ENCODE peak calls at places on chromosomes 3 and 15, in four cellular contexts. D is endodermal cell, X is heart left ventricle, K is right cardiac atrium. J is an unnamed sample.

GRCh38 chr3:13598926-13599886 is 50.3 kb downstream of the FBLN2 start:
- DNase-seq in X (no peak), K (no peak), D (peak; percentile 83), J (no peak)

GRCh38 chr3:176951586-176952292 is 245.5 kb downstream of the TBL1XR1 start:
- DNase-seq in D (no peak), X (no peak), K (no peak), J (no peak)

GRCh38 chr3:37626722-37627565 is 234.7 kb upstream of the CTDSPL start:
- DNase-seq in D (no peak), K (no peak), X (no peak), J (no peak)

GRCh38 chr3:37447732-37448131 is 273.4 kb upstream of the LRRFIP2 start:
- DNase-seq in X (no peak), D (no peak), K (no peak), J (no peak)

GRCh38 chr15:38017721-38018120 is 83.3 kb downstream of the TMCO5A start:
- DNase-seq in D (no peak), K (no peak), X (no peak), J (no peak)

GRCh38 chr3:109257269-109257668 is 59.0 kb downstream of the DPPA2 start:
- DNase-seq in K (no peak), X (no peak), D (no peak), J (no peak)

GRCh38 chr3:4746241-4746958 is 232.8 kb upstream of the BHLHE40 start:
- DNase-seq in K (no peak), X (no peak), D (no peak), J (no peak)

GRCh38 chr3:140736863-140737460 is 59.1 kb downstream of the TRIM42 start:
- DNase-seq in K (peak; percentile 73), D (peak; percentile 90), X (peak; percentile 73), J (peak; percentile 36)

GRCh38 chr3:99646107-99646435 is 7.7 kb downstream of the COL8A1 start:
- DNase-seq in X (no peak), K (no peak), D (no peak), J (no peak)

GRCh38 chr3:135142530-135142929 is 347.5 kb downstream of the EPHB1 start:
- DNase-seq in K (no peak), D (no peak), X (no peak), J (no peak)

GRCh38 chr3:129602730-129603560 is 3.5 kb downstream of the PLXND1 start:
- DNase-seq in K (peak; percentile 91), X (peak; percentile 87), D (peak; percentile 93), J (peak; percentile 86)

GRCh38 chr3:21889166-21889565 is 138.2 kb upstream of the ZNF385D start:
- DNase-seq in K (no peak), D (no peak), X (no peak), J (no peak)

GRCh38 chr3:18111702-18112311 is 313.3 kb downstream of the SATB1 start:
- DNase-seq in K (no peak), D (no peak), X (no peak), J (peak; percentile 71)

GRCh38 chr3:161423911-161424522 is 52.7 kb upstream of the SPTSSB start:
- DNase-seq in D (no peak), K (no peak), X (no peak), J (peak; percentile 72)

GRCh38 chr3:73874596-73874995 is 249.9 kb upstream of the PDZRN3 start:
- DNase-seq in X (no peak), D (no peak), K (no peak), J (no peak)

GRCh38 chr3:134721214-134721613 is 70.4 kb upstream of the KY start:
- DNase-seq in K (no peak), X (no peak), D (no peak), J (no peak)

GRCh38 chr3:9552252-9552999 is 1.2 kb downstream of the LHFPL4 start:
- DNase-seq in D (peak; percentile 96), X (no peak), K (peak; percentile 72), J (peak; percentile 9)

GRCh38 chr3:170740726-170741591 is 129.0 kb downstream of the RPL22L1 start:
- DNase-seq in X (no peak), K (peak; percentile 70), D (no peak), J (peak; percentile 53)

GRCh38 chr3:24400450-24400849 is 94.2 kb downstream of the THRB start:
- DNase-seq in X (no peak), K (no peak), D (no peak), J (no peak)

GRCh38 chr15:67433495-67434099 is 87.3 kb upstream of the C15orf61 start:
- DNase-seq in D (peak; percentile 88), X (no peak), K (peak; percentile 62), J (peak; percentile 54)

GRCh38 chr3:49024449-49024848 is 2.5 kb downstream of the NDUFAF3 start:
- DNase-seq in D (no peak), K (peak; percentile 19), X (no peak), J (no peak)

GRCh38 chr3:172094621-172095557 is 55.5 kb downstream of the FNDC3B start:
- DNase-seq in K (no peak), D (peak; percentile 58), X (peak; percentile 60), J (no peak)

GRCh38 chr3:27319847-27320526 is 49.2 kb downstream of the NEK10 start:
- DNase-seq in D (no peak), X (no peak), K (no peak), J (no peak)

GRCh38 chr3:89571707-89572106 is 464.3 kb downstream of the EPHA3 start:
- DNase-seq in X (peak; percentile 57), D (no peak), K (peak; percentile 82), J (peak; percentile 11)

GRCh38 chr3:158167737-158168469 is 58.0 kb downstream of the RSRC1 start:
- DNase-seq in K (no peak), D (no peak), X (no peak), J (peak; percentile 53)

GRCh38 chr3:124881976-124882697 is 5.0 kb downstream of the ITGB5 start:
- DNase-seq in K (no peak), D (peak; percentile 48), X (no peak), J (no peak)

GRCh38 chr15:68833734-68834334 is 13.1 kb upstream of the ANP32A start:
- DNase-seq in X (no peak), D (no peak), K (no peak), J (peak; percentile 70)

GRCh38 chr3:121072128-121072527 is 164.1 kb downstream of the STXBP5L start:
- DNase-seq in D (no peak), K (peak; percentile 76), X (no peak), J (no peak)

GRCh38 chr3:121075191-121075590 is 167.2 kb downstream of the STXBP5L start:
- DNase-seq in K (no peak), D (no peak), X (no peak), J (no peak)

GRCh38 chr3:121073011-121073410 is 165.0 kb downstream of the STXBP5L start:
- DNase-seq in D (no peak), K (no peak), X (no peak), J (no peak)
- H3K4me3 ChIP-seq in D (no peak overlapping the region), K (no peak overlapping the region), X (no peak overlapping the region), J (no peak overlapping the region)

GRCh38 chr15:101250931-101251829 is 668 bp downstream of the CHSY1 start:
- DNase-seq in D (peak; percentile 81), X (peak; percentile 76), K (peak; percentile 73), J (peak; percentile 54)

GRCh38 chr15:101251830-101252820 is at the start of gene CHSY1:
- DNase-seq in D (peak; percentile 85), K (peak; percentile 98), X (peak; percentile 96), J (peak; percentile 95)

GRCh38 chr15:101252836-101253235 is 988 bp upstream of the CHSY1 start:
- DNase-seq in D (no peak), X (no peak), K (no peak), J (no peak)

GRCh38 chr15:101248274-101248673 is 3.6 kb downstream of the CHSY1 start:
- DNase-seq in K (no peak), D (peak; percentile 20), X (no peak), J (no peak)

DNA sequence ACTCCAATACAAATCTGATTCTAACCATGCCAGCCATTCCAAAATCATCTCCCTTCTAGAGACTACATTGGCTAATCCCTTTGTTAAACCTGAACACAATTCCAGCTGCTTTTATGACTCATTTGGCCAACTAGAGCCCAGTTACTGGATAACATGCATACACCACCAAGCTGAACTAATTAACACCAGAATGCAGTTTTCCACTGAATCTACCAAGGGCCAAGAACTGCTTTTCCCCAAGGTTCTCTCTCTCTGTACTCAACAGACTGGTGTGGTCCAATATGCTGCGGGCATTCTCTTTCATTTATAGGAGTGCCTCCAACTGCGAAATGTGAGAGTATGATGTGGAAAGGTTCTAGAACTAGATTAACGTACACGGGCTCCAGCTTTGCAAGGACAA is 1.5 kb downstream of the CHSY1 start:
- DNase-seq in D (no peak), X (no peak), K (no peak), J (no peak)
- H3K27ac ChIP-seq in D (no peak overlapping the region), X (peak overlapping the region; percentile 47), K (peak overlapping the region; percentile 1), J (peak overlapping the region; percentile 85)

DNA sequence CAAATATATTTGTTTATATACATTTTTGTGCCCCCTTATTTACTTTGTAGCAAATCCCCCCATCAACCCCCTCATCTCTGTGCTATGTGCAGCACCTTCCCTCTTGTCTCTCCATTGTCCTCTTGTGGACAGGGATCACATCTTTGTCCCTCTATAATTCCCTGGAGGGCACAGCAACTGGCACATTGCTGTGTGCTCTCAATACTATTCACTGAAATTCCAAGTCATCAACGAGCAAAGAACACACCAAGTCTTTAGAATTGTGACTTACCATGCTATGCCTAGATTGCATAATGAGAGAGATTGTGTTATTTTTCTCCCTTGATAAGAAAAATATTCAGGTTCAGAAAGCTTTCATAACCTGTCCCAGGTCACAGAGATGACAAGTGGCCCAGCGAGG is 54.6 kb upstream of the ACAN start:
- DNase-seq in K (no peak), X (no peak), D (no peak), J (no peak)
- H3K27me3 ChIP-seq in K (no peaks in the 10 kb centered on the region), X (peaks cover 3% of the 10 kb centered on the region), D (peaks cover 3% of the 10 kb centered on the region), J (no peaks in the 10 kb centered on the region)

DNA sequence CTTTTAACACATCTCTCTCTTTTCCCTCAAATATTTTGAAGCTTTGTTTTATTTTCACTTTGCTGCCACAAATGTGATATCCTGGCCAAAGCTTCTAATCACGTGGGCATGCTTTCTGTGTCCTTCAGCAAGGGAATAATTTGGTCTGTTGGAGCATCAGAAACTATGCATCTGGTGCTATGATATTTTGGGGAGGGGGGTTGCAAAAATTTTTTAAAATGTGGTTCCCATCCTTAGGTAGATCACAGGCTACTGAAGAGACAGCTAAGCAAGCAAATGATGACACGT is 254.3 kb downstream of the GAP43 start:
- DNase-seq in D (no peak), K (no peak), X (no peak), J (no peak)
- H3K4me3 ChIP-seq in D (no peak overlapping the region), K (peak overlapping the region; percentile 43), X (peak overlapping the region; percentile 47), J (no peak overlapping the region)

DNA sequence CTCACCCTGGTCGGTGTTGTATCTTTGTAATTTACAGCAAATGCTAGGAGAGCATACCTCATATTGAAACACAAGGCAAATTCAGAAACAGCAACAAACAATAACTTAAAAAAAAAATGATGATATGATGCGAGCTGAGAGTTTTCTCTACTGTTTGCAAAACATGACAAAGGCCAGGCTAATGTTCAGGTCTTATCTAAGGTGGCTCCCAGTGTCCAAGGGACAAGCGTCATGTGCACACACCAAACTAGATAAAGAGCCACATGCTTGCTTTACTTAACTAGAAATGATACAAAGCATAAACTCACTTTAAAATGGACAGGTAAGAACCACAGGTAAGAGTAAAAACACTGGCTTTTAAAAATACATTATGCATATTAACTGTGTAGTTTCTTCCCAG is 375.9 kb downstream of the FOXP1 start:
- DNase-seq in D (no peak), X (no peak), K (no peak), J (no peak)
- H3K27ac ChIP-seq in D (no peak overlapping the region), X (no peak overlapping the region), K (no peak overlapping the region), J (no peak overlapping the region)

GRCh38 chr3:70072180-70072579 is 72.6 kb downstream of the SAMMSON start:
- DNase-seq in D (no peak), X (no peak), K (no peak), J (no peak)
- H3K27me3 ChIP-seq in D (no peaks in the 10 kb centered on the region), X (no peaks in the 10 kb centered on the region), K (peaks cover 2% of the 10 kb centered on the region), J (no peaks in the 10 kb centered on the region)

GRCh38 chr15:70111203-70112017 is 13.7 kb upstream of the TLE3 start:
- DNase-seq in X (peak; percentile 67), D (peak; percentile 95), K (peak; percentile 80), J (peak; percentile 92)
- H3K4me3 ChIP-seq in X (peak overlapping the region; percentile 39), D (peak overlapping the region; percentile 59), K (peak overlapping the region; percentile 37), J (no peak overlapping the region)

GRCh38 chr15:100433304-100433703 is 91.5 kb upstream of the ADAMTS17 start:
- DNase-seq in K (no peak), X (no peak), D (no peak), J (no peak)
- H3K27ac ChIP-seq in K (no peak overlapping the region), X (no peak overlapping the region), D (no peak overlapping the region), J (no peak overlapping the region)

J was measured in SJCRH30.